ENCODE peak calls at places on chromosome 16, in ten cellular contexts. One of them, this sample, is unnamed.
A peak's percentile ranks its signal among the peaks of the same experiment; 100 is the strongest.

GRCh38 chr16:73692861-73693260 is 603.8 kb upstream of the PSMD7 start:
- DNase-seq in T-cell: no peak
- DNase-seq in NCI-H146: no peak
- DNase-seq in GDM1: no peak
- DNase-seq in Kasumi-1: no peak
- DNase-seq in NCI-H1436: no peak
- DNase-seq in activated CD4-positive, alpha-beta T cell treated with anti-CD3 and anti-CD28 coated beads, Interleukin-2, amount 10 ng/mL, durations not matched to agents 7 days and 5 days: no peak
- DNase-seq in WTC11: no peak
- DNase-seq in ascending aorta: no peak
- DNase-seq in activated effector memory CD4-positive, alpha-beta T cell treated with anti-CD3 and anti-CD28 coated beads, Interleukin-2, amount 50 U/mL, for 16 hours: no peak
- DNase-seq in this sample: no peak

GRCh38 chr16:57358527-57359095 is at the start of gene CCL22:
- DNase-seq in T-cell: no peak
- DNase-seq in NCI-H146: no peak
- DNase-seq in GDM1: no peak
- DNase-seq in Kasumi-1: no peak
- DNase-seq in NCI-H1436: no peak
- DNase-seq in activated CD4-positive, alpha-beta T cell treated with anti-CD3 and anti-CD28 coated beads, Interleukin-2, amount 10 ng/mL, durations not matched to agents 7 days and 5 days: no peak
- DNase-seq in WTC11: no peak
- DNase-seq in ascending aorta: no peak
- DNase-seq in activated effector memory CD4-positive, alpha-beta T cell treated with anti-CD3 and anti-CD28 coated beads, Interleukin-2, amount 50 U/mL, for 16 hours: peak; percentile 44
- DNase-seq in this sample: no peak

GRCh38 chr16:65315004-65315398 is 193.1 kb upstream of the CDH11 start:
- DNase-seq in T-cell: no peak
- DNase-seq in NCI-H146: no peak
- DNase-seq in GDM1: no peak
- DNase-seq in Kasumi-1: no peak
- DNase-seq in NCI-H1436: no peak
- DNase-seq in activated CD4-positive, alpha-beta T cell treated with anti-CD3 and anti-CD28 coated beads, Interleukin-2, amount 10 ng/mL, durations not matched to agents 7 days and 5 days: no peak
- DNase-seq in WTC11: no peak
- DNase-seq in ascending aorta: no peak
- DNase-seq in activated effector memory CD4-positive, alpha-beta T cell treated with anti-CD3 and anti-CD28 coated beads, Interleukin-2, amount 50 U/mL, for 16 hours: no peak
- DNase-seq in this sample: no peak

GRCh38 chr16:88651276-88651988 is 579 bp upstream of the CYBA start:
- DNase-seq in T-cell: peak; percentile 62
- DNase-seq in NCI-H146: peak; percentile 72
- DNase-seq in GDM1: no peak
- DNase-seq in Kasumi-1: peak; percentile 27
- DNase-seq in NCI-H1436: no peak
- DNase-seq in activated CD4-positive, alpha-beta T cell treated with anti-CD3 and anti-CD28 coated beads, Interleukin-2, amount 10 ng/mL, durations not matched to agents 7 days and 5 days: peak; percentile 84
- DNase-seq in WTC11: no peak
- DNase-seq in ascending aorta: peak; percentile 50
- DNase-seq in activated effector memory CD4-positive, alpha-beta T cell treated with anti-CD3 and anti-CD28 coated beads, Interleukin-2, amount 50 U/mL, for 16 hours: peak; percentile 89
- DNase-seq in this sample: peak; percentile 60

GRCh38 chr16:85331685-85332084 is 219.4 kb upstream of the CIBAR2 start:
- DNase-seq in T-cell: no peak
- DNase-seq in NCI-H146: no peak
- DNase-seq in GDM1: no peak
- DNase-seq in Kasumi-1: no peak
- DNase-seq in NCI-H1436: no peak
- DNase-seq in activated CD4-positive, alpha-beta T cell treated with anti-CD3 and anti-CD28 coated beads, Interleukin-2, amount 10 ng/mL, durations not matched to agents 7 days and 5 days: no peak
- DNase-seq in WTC11: no peak
- DNase-seq in ascending aorta: no peak
- DNase-seq in activated effector memory CD4-positive, alpha-beta T cell treated with anti-CD3 and anti-CD28 coated beads, Interleukin-2, amount 50 U/mL, for 16 hours: no peak
- DNase-seq in this sample: no peak

GRCh38 chr16:29816694-29817441 is 916 bp downstream of the PAGR1 start:
- DNase-seq in T-cell: no peak
- DNase-seq in NCI-H146: peak; percentile 83
- DNase-seq in GDM1: no peak
- DNase-seq in Kasumi-1: peak; percentile 34
- DNase-seq in NCI-H1436: peak; percentile 30
- DNase-seq in activated CD4-positive, alpha-beta T cell treated with anti-CD3 and anti-CD28 coated beads, Interleukin-2, amount 10 ng/mL, durations not matched to agents 7 days and 5 days: peak; percentile 69
- DNase-seq in WTC11: peak; percentile 62
- DNase-seq in ascending aorta: no peak
- DNase-seq in activated effector memory CD4-positive, alpha-beta T cell treated with anti-CD3 and anti-CD28 coated beads, Interleukin-2, amount 50 U/mL, for 16 hours: peak; percentile 84
- DNase-seq in this sample: no peak

GRCh38 chr16:86029131-86029741 is 130.3 kb downstream of the IRF8 start:
- DNase-seq in T-cell: no peak
- DNase-seq in NCI-H146: no peak
- DNase-seq in GDM1: no peak
- DNase-seq in Kasumi-1: no peak
- DNase-seq in NCI-H1436: no peak
- DNase-seq in activated CD4-positive, alpha-beta T cell treated with anti-CD3 and anti-CD28 coated beads, Interleukin-2, amount 10 ng/mL, durations not matched to agents 7 days and 5 days: no peak
- DNase-seq in WTC11: no peak
- DNase-seq in ascending aorta: no peak
- DNase-seq in activated effector memory CD4-positive, alpha-beta T cell treated with anti-CD3 and anti-CD28 coated beads, Interleukin-2, amount 50 U/mL, for 16 hours: peak; percentile 43
- DNase-seq in this sample: no peak

GRCh38 chr16:48350716-48351115 is 34.5 kb downstream of the SIAH1 start:
- DNase-seq in T-cell: no peak
- DNase-seq in NCI-H146: no peak
- DNase-seq in GDM1: no peak
- DNase-seq in Kasumi-1: no peak
- DNase-seq in NCI-H1436: no peak
- DNase-seq in activated CD4-positive, alpha-beta T cell treated with anti-CD3 and anti-CD28 coated beads, Interleukin-2, amount 10 ng/mL, durations not matched to agents 7 days and 5 days: no peak
- DNase-seq in WTC11: no peak
- DNase-seq in ascending aorta: no peak
- DNase-seq in activated effector memory CD4-positive, alpha-beta T cell treated with anti-CD3 and anti-CD28 coated beads, Interleukin-2, amount 50 U/mL, for 16 hours: no peak
- DNase-seq in this sample: no peak

GRCh38 chr16:50671644-50672260 is 9.4 kb downstream of the SNX20 start:
- DNase-seq in T-cell: no peak
- DNase-seq in NCI-H146: no peak
- DNase-seq in GDM1: no peak
- DNase-seq in Kasumi-1: peak; percentile 70
- DNase-seq in NCI-H1436: no peak
- DNase-seq in activated CD4-positive, alpha-beta T cell treated with anti-CD3 and anti-CD28 coated beads, Interleukin-2, amount 10 ng/mL, durations not matched to agents 7 days and 5 days: peak; percentile 72
- DNase-seq in WTC11: peak; percentile 59
- DNase-seq in ascending aorta: no peak
- DNase-seq in activated effector memory CD4-positive, alpha-beta T cell treated with anti-CD3 and anti-CD28 coated beads, Interleukin-2, amount 50 U/mL, for 16 hours: peak; percentile 82
- DNase-seq in this sample: peak; percentile 41

GRCh38 chr16:68640972-68641371 is 4.1 kb upstream of the CDH3 start:
- DNase-seq in T-cell: no peak
- DNase-seq in NCI-H146: no peak
- DNase-seq in GDM1: no peak
- DNase-seq in Kasumi-1: no peak
- DNase-seq in NCI-H1436: no peak
- DNase-seq in activated CD4-positive, alpha-beta T cell treated with anti-CD3 and anti-CD28 coated beads, Interleukin-2, amount 10 ng/mL, durations not matched to agents 7 days and 5 days: no peak
- DNase-seq in WTC11: no peak
- DNase-seq in ascending aorta: no peak
- DNase-seq in activated effector memory CD4-positive, alpha-beta T cell treated with anti-CD3 and anti-CD28 coated beads, Interleukin-2, amount 50 U/mL, for 16 hours: no peak
- DNase-seq in this sample: no peak

GRCh38 chr16:24972608-24973220 is 42.5 kb downstream of the ARHGAP17 start:
- DNase-seq in T-cell: no peak
- DNase-seq in NCI-H146: no peak
- DNase-seq in GDM1: no peak
- DNase-seq in Kasumi-1: no peak
- DNase-seq in NCI-H1436: no peak
- DNase-seq in activated CD4-positive, alpha-beta T cell treated with anti-CD3 and anti-CD28 coated beads, Interleukin-2, amount 10 ng/mL, durations not matched to agents 7 days and 5 days: peak; percentile 53
- DNase-seq in WTC11: no peak
- DNase-seq in ascending aorta: no peak
- DNase-seq in activated effector memory CD4-positive, alpha-beta T cell treated with anti-CD3 and anti-CD28 coated beads, Interleukin-2, amount 50 U/mL, for 16 hours: no peak
- DNase-seq in this sample: no peak

GRCh38 chr16:63890072-63890471 is 1231.8 kb downstream of the CDH11 start:
- DNase-seq in T-cell: no peak
- DNase-seq in NCI-H146: no peak
- DNase-seq in GDM1: no peak
- DNase-seq in Kasumi-1: no peak
- DNase-seq in NCI-H1436: no peak
- DNase-seq in activated CD4-positive, alpha-beta T cell treated with anti-CD3 and anti-CD28 coated beads, Interleukin-2, amount 10 ng/mL, durations not matched to agents 7 days and 5 days: no peak
- DNase-seq in WTC11: no peak
- DNase-seq in ascending aorta: no peak
- DNase-seq in activated effector memory CD4-positive, alpha-beta T cell treated with anti-CD3 and anti-CD28 coated beads, Interleukin-2, amount 50 U/mL, for 16 hours: no peak
- DNase-seq in this sample: no peak

GRCh38 chr16:29994613-29995329 is 646 bp downstream of the HIRIP3 start:
- DNase-seq in T-cell: no peak
- DNase-seq in NCI-H146: no peak
- DNase-seq in GDM1: no peak
- DNase-seq in Kasumi-1: no peak
- DNase-seq in NCI-H1436: no peak
- DNase-seq in activated CD4-positive, alpha-beta T cell treated with anti-CD3 and anti-CD28 coated beads, Interleukin-2, amount 10 ng/mL, durations not matched to agents 7 days and 5 days: peak; percentile 81
- DNase-seq in WTC11: peak; percentile 84
- DNase-seq in ascending aorta: no peak
- DNase-seq in activated effector memory CD4-positive, alpha-beta T cell treated with anti-CD3 and anti-CD28 coated beads, Interleukin-2, amount 50 U/mL, for 16 hours: peak; percentile 90
- DNase-seq in this sample: no peak

GRCh38 chr16:11076259-11077018 is 132.1 kb downstream of the CLEC16A start:
- DNase-seq in T-cell: no peak
- DNase-seq in NCI-H146: no peak
- DNase-seq in GDM1: no peak
- DNase-seq in Kasumi-1: no peak
- DNase-seq in NCI-H1436: no peak
- DNase-seq in activated CD4-positive, alpha-beta T cell treated with anti-CD3 and anti-CD28 coated beads, Interleukin-2, amount 10 ng/mL, durations not matched to agents 7 days and 5 days: peak; percentile 50
- DNase-seq in WTC11: no peak
- DNase-seq in ascending aorta: no peak
- DNase-seq in activated effector memory CD4-positive, alpha-beta T cell treated with anti-CD3 and anti-CD28 coated beads, Interleukin-2, amount 50 U/mL, for 16 hours: peak; percentile 87
- DNase-seq in this sample: no peak

GRCh38 chr16:54160252-54160860 is 126.2 kb downstream of the IRX3 start:
- DNase-seq in T-cell: no peak
- DNase-seq in NCI-H146: no peak
- DNase-seq in GDM1: no peak
- DNase-seq in Kasumi-1: no peak
- DNase-seq in NCI-H1436: no peak
- DNase-seq in activated CD4-positive, alpha-beta T cell treated with anti-CD3 and anti-CD28 coated beads, Interleukin-2, amount 10 ng/mL, durations not matched to agents 7 days and 5 days: no peak
- DNase-seq in WTC11: no peak
- DNase-seq in ascending aorta: no peak
- DNase-seq in activated effector memory CD4-positive, alpha-beta T cell treated with anti-CD3 and anti-CD28 coated beads, Interleukin-2, amount 50 U/mL, for 16 hours: no peak
- DNase-seq in this sample: no peak

GRCh38 chr16:80034948-80035700 is 434.6 kb upstream of the MAF start:
- DNase-seq in T-cell: no peak
- DNase-seq in NCI-H146: no peak
- DNase-seq in GDM1: no peak
- DNase-seq in Kasumi-1: no peak
- DNase-seq in NCI-H1436: no peak
- DNase-seq in activated CD4-positive, alpha-beta T cell treated with anti-CD3 and anti-CD28 coated beads, Interleukin-2, amount 10 ng/mL, durations not matched to agents 7 days and 5 days: no peak
- DNase-seq in WTC11: no peak
- DNase-seq in ascending aorta: no peak
- DNase-seq in activated effector memory CD4-positive, alpha-beta T cell treated with anti-CD3 and anti-CD28 coated beads, Interleukin-2, amount 50 U/mL, for 16 hours: no peak
- DNase-seq in this sample: no peak

GRCh38 chr16:6104423-6104822 is 1006.8 kb upstream of the EEF2KMT start:
- DNase-seq in T-cell: no peak
- DNase-seq in NCI-H146: no peak
- DNase-seq in GDM1: no peak
- DNase-seq in Kasumi-1: no peak
- DNase-seq in NCI-H1436: no peak
- DNase-seq in activated CD4-positive, alpha-beta T cell treated with anti-CD3 and anti-CD28 coated beads, Interleukin-2, amount 10 ng/mL, durations not matched to agents 7 days and 5 days: no peak
- DNase-seq in WTC11: no peak
- DNase-seq in ascending aorta: no peak
- DNase-seq in activated effector memory CD4-positive, alpha-beta T cell treated with anti-CD3 and anti-CD28 coated beads, Interleukin-2, amount 50 U/mL, for 16 hours: no peak
- DNase-seq in this sample: no peak

GRCh38 chr16:77784441-77785356 is 3.7 kb upstream of the VAT1L start:
- DNase-seq in T-cell: no peak
- DNase-seq in NCI-H146: no peak
- DNase-seq in GDM1: no peak
- DNase-seq in Kasumi-1: peak; percentile 1
- DNase-seq in NCI-H1436: no peak
- DNase-seq in activated CD4-positive, alpha-beta T cell treated with anti-CD3 and anti-CD28 coated beads, Interleukin-2, amount 10 ng/mL, durations not matched to agents 7 days and 5 days: no peak
- DNase-seq in WTC11: no peak
- DNase-seq in ascending aorta: no peak
- DNase-seq in activated effector memory CD4-positive, alpha-beta T cell treated with anti-CD3 and anti-CD28 coated beads, Interleukin-2, amount 50 U/mL, for 16 hours: no peak
- DNase-seq in this sample: no peak